ENCODE peak calls at places on chromosomes 3 and 15, in nine cellular contexts. M is body of pancreas, O is AG20443, H is M059J, G is tibial nerve, A is Peyer's patch, U is CD14-positive monocyte, P is frontal cortex, B is SK-MEL-5. X is an unnamed sample.

GRCh38 chr3:33911525-33912322 is 113.3 kb downstream of the PDCD6IP start:
- DNase-seq in A (no peak), B (no peak), P (no peak), G (no peak), M (no peak), O (peak; percentile 40), H (peak; percentile 50), U (no peak), X (no peak)

GRCh38 chr3:33918357-33918756 is 119.9 kb downstream of the PDCD6IP start:
- DNase-seq in H (no peak), B (no peak), M (no peak), U (no peak), O (no peak), G (no peak), A (no peak), P (no peak), X (no peak)

GRCh38 chr3:149936812-149937230 is 33.9 kb downstream of the PFN2 start:
- DNase-seq in M (peak; percentile 48), P (peak; percentile 13), A (no peak), O (peak; percentile 58), G (peak; percentile 19), U (no peak), H (peak; percentile 55), B (peak; percentile 72), X (peak; percentile 69)

GRCh38 chr15:100919481-100920405 is 586 bp downstream of the LRRK1 start:
- DNase-seq in H (no peak), M (peak; percentile 39), P (peak; percentile 33), G (no peak), A (peak; percentile 74), U (no peak), B (no peak), O (peak; percentile 70), X (no peak)

GRCh38 chr3:52056521-52056967 is at the start of gene DUSP7:
- DNase-seq in B (peak; percentile 68), P (peak; percentile 82), M (peak; percentile 69), H (peak; percentile 56), U (no peak), O (peak; percentile 82), G (peak; percentile 38), A (peak; percentile 84), X (no peak)

GRCh38 chr3:140152851-140153640 is 218.1 kb downstream of the CLSTN2 start:
- DNase-seq in U (no peak), P (no peak), M (no peak), A (no peak), B (no peak), G (no peak), H (peak; percentile 60), O (no peak), X (no peak)

GRCh38 chr3:87317779-87318178 is 41.4 kb upstream of the POU1F1 start:
- DNase-seq in G (no peak), U (no peak), O (no peak), P (no peak), H (no peak), M (no peak), B (no peak), A (no peak), X (no peak)

GRCh38 chr3:58052373-58053273 is 44.4 kb downstream of the FLNB start:
- DNase-seq in H (peak; percentile 98), G (peak; percentile 90), O (peak; percentile 75), M (peak; percentile 70), B (peak; percentile 49), A (peak; percentile 65), U (peak; percentile 75), P (peak; percentile 36), X (no peak)

GRCh38 chr3:127019449-127019848 is 36.5 kb downstream of the PLXNA1 start:
- DNase-seq in U (no peak), P (no peak), G (no peak), A (no peak), M (no peak), O (peak; percentile 83), H (peak; percentile 78), B (no peak), X (no peak)

GRCh38 chr3:58353722-58354553 is 21.2 kb downstream of the PXK start:
- DNase-seq in G (no peak), M (no peak), A (no peak), O (no peak), H (peak; percentile 9), B (no peak), P (no peak), U (no peak), X (no peak)

GRCh38 chr15:46701347-46701746 is 1016.0 kb upstream of the SEMA6D start:
- DNase-seq in P (no peak), A (no peak), B (no peak), M (no peak), H (no peak), G (no peak), O (no peak), U (no peak), X (no peak)

GRCh38 chr3:81270603-81271371 is 490.7 kb downstream of the GBE1 start:
- DNase-seq in G (no peak), U (no peak), O (no peak), M (no peak), P (no peak), B (no peak), H (no peak), A (no peak), X (no peak)

GRCh38 chr15:43277901-43278300 is 11.2 kb upstream of the TGM5 start:
- DNase-seq in H (no peak), M (no peak), A (no peak), P (no peak), B (no peak), O (no peak), G (no peak), U (no peak), X (no peak)

X was measured in NT2/D1.